ENCODE peak calls at places on chromosomes 11 and 22, in ten cellular contexts. One of them, this sample, is unnamed.

GRCh38 chr22:36056980-36057379 is 28.4 kb upstream of the RBFOX2 start:
- DNase-seq in uterus: no peak
- DNase-seq in OCI-LY7: no peak
- DNase-seq in adipocyte: no peak
- DNase-seq in fibroblast of lung: peak; percentile 50
- DNase-seq in Caco-2: no peak
- DNase-seq in astrocyte of the cerebellum: no peak
- DNase-seq in spleen: no peak
- DNase-seq in fibroblast of mammary gland: peak; percentile 60
- DNase-seq in breast epithelium: no peak
- DNase-seq in this sample: no peak

GRCh38 chr11:67024410-67024809 is 1.5 kb downstream of the SYT12 start:
- DNase-seq in OCI-LY7: peak; percentile 59
- DNase-seq in spleen: no peak
- DNase-seq in uterus: no peak
- DNase-seq in astrocyte of the cerebellum: no peak
- DNase-seq in fibroblast of mammary gland: no peak
- DNase-seq in fibroblast of lung: peak; percentile 30
- DNase-seq in adipocyte: no peak
- DNase-seq in Caco-2: no peak
- DNase-seq in breast epithelium: no peak
- DNase-seq in this sample: no peak

GRCh38 chr11:46327829-46328228 is 19.4 kb upstream of the DGKZ start:
- DNase-seq in adipocyte: no peak
- DNase-seq in OCI-LY7: no peak
- DNase-seq in uterus: no peak
- DNase-seq in astrocyte of the cerebellum: no peak
- DNase-seq in fibroblast of lung: no peak
- DNase-seq in fibroblast of mammary gland: no peak
- DNase-seq in spleen: no peak
- DNase-seq in Caco-2: no peak
- DNase-seq in breast epithelium: no peak
- DNase-seq in this sample: no peak

GRCh38 chr11:23310276-23310675 is 450.0 kb upstream of the CCDC179 start:
- DNase-seq in breast epithelium: no peak
- DNase-seq in OCI-LY7: no peak
- DNase-seq in spleen: no peak
- DNase-seq in astrocyte of the cerebellum: no peak
- DNase-seq in Caco-2: no peak
- DNase-seq in uterus: no peak
- DNase-seq in fibroblast of lung: peak; percentile 87
- DNase-seq in fibroblast of mammary gland: no peak
- DNase-seq in adipocyte: peak; percentile 39
- DNase-seq in this sample: no peak

GRCh38 chr11:43574949-43575915 is 105.3 kb upstream of the HSD17B12 start:
- DNase-seq in fibroblast of mammary gland: peak; percentile 77
- DNase-seq in adipocyte: peak; percentile 59
- DNase-seq in fibroblast of lung: peak; percentile 58
- DNase-seq in spleen: no peak
- DNase-seq in uterus: no peak
- DNase-seq in OCI-LY7: no peak
- DNase-seq in Caco-2: peak; percentile 32
- DNase-seq in astrocyte of the cerebellum: no peak
- DNase-seq in breast epithelium: no peak
- DNase-seq in this sample: no peak

GRCh38 chr11:76025068-76025467 is 181.2 kb downstream of the WNT11 start:
- DNase-seq in adipocyte: peak; percentile 77
- DNase-seq in Caco-2: no peak
- DNase-seq in spleen: no peak
- DNase-seq in breast epithelium: no peak
- DNase-seq in fibroblast of lung: peak; percentile 98
- DNase-seq in uterus: no peak
- DNase-seq in fibroblast of mammary gland: peak; percentile 84
- DNase-seq in OCI-LY7: no peak
- DNase-seq in astrocyte of the cerebellum: peak; percentile 94
- DNase-seq in this sample: no peak

GRCh38 chr11:80297808-80298460 is 857.1 kb upstream of the TENM4 start:
- DNase-seq in fibroblast of lung: peak; percentile 77
- DNase-seq in fibroblast of mammary gland: peak; percentile 25
- DNase-seq in astrocyte of the cerebellum: peak; percentile 58
- DNase-seq in adipocyte: peak; percentile 68
- DNase-seq in OCI-LY7: no peak
- DNase-seq in spleen: no peak
- DNase-seq in Caco-2: no peak
- DNase-seq in uterus: no peak
- DNase-seq in breast epithelium: no peak
- DNase-seq in this sample: no peak

GRCh38 chr11:113023228-113023627 is 62.0 kb downstream of the NCAM1 start:
- DNase-seq in astrocyte of the cerebellum: peak; percentile 26
- DNase-seq in adipocyte: no peak
- DNase-seq in breast epithelium: no peak
- DNase-seq in Caco-2: no peak
- DNase-seq in fibroblast of mammary gland: no peak
- DNase-seq in fibroblast of lung: peak; percentile 64
- DNase-seq in uterus: no peak
- DNase-seq in OCI-LY7: no peak
- DNase-seq in spleen: no peak
- DNase-seq in this sample: no peak

GRCh38 chr22:42343551-42344081 is 73.2 kb upstream of the TCF20 start:
- DNase-seq in astrocyte of the cerebellum: no peak
- DNase-seq in fibroblast of lung: peak; percentile 15
- DNase-seq in fibroblast of mammary gland: no peak
- DNase-seq in uterus: no peak
- DNase-seq in Caco-2: peak; percentile 42
- DNase-seq in adipocyte: peak; percentile 74
- DNase-seq in OCI-LY7: no peak
- DNase-seq in spleen: no peak
- DNase-seq in breast epithelium: no peak
- DNase-seq in this sample: no peak

GRCh38 chr11:102184269-102184987 is 74.2 kb downstream of the YAP1 start:
- DNase-seq in breast epithelium: no peak
- DNase-seq in Caco-2: no peak
- DNase-seq in uterus: no peak
- DNase-seq in adipocyte: no peak
- DNase-seq in fibroblast of lung: no peak
- DNase-seq in fibroblast of mammary gland: peak; percentile 76
- DNase-seq in spleen: no peak
- DNase-seq in astrocyte of the cerebellum: no peak
- DNase-seq in OCI-LY7: no peak
- DNase-seq in this sample: no peak

GRCh38 chr22:19070397-19071169 is 51.6 kb downstream of the DGCR2 start:
- DNase-seq in breast epithelium: no peak
- DNase-seq in Caco-2: no peak
- DNase-seq in spleen: no peak
- DNase-seq in fibroblast of mammary gland: no peak
- DNase-seq in uterus: no peak
- DNase-seq in astrocyte of the cerebellum: no peak
- DNase-seq in adipocyte: no peak
- DNase-seq in OCI-LY7: no peak
- DNase-seq in fibroblast of lung: no peak
- DNase-seq in this sample: peak; percentile 39

DNA sequence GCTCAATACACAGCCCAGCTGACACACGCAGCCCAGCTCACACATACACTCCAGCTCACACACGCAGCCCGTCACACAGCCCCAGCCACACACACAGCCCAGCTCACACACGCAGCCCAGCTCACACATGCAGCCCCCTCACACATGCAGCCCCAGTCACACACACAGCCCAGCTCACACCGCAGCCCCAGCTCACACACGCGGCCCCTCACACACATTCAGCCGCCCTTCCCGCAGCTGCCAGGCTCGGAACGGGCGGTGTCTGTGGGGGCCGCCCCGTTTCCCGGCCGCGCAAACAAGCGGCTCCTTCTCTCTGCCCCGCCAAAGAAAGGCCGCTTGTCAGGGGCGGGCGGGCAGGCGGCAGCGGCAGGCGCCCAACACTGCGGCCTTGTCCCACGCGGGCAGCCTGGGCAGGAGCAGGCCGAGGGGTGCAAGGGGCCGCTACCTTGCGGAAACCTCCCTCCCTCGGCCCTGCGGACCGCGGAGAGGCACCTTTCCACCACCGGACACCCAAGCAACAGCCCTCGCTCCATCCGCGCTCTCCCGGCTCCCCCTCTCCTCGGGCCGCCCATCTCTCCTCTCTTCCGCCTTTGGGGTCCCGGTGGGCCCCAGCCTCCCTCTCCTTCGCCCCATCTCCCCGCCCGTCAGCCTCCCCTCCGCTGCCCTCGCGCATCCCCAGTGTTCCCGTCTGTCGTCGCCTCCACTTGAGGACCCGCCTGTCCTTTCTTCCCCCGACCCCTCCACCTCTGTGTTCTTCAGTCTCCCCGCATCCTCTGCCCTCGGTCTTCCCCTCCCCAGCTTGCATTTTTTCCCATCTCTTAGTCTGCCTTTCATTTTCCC is 2.2 kb downstream of the PHLDB1 start:
- DNase-seq in adipocyte: peak; percentile 49
- DNase-seq in spleen: peak; percentile 78
- DNase-seq in OCI-LY7: no peak
- DNase-seq in fibroblast of mammary gland: no peak
- DNase-seq in fibroblast of lung: peak; percentile 50
- DNase-seq in astrocyte of the cerebellum: no peak
- DNase-seq in breast epithelium: no peak
- DNase-seq in uterus: peak; percentile 44
- DNase-seq in Caco-2: no peak
- DNase-seq in this sample: no peak
- H3K4me3 ChIP-seq in adipocyte: peak overlapping the region; percentile 88
- H3K4me3 ChIP-seq in spleen: peak overlapping the region; percentile 60
- H3K4me3 ChIP-seq in OCI-LY7: no peak overlapping the region
- H3K4me3 ChIP-seq in fibroblast of mammary gland: peak overlapping the region; percentile 90
- H3K4me3 ChIP-seq in fibroblast of lung: peak overlapping the region; percentile 45
- H3K4me3 ChIP-seq in astrocyte of the cerebellum: peak overlapping the region; percentile 10
- H3K4me3 ChIP-seq in breast epithelium: peak overlapping the region; percentile 78
- H3K4me3 ChIP-seq in uterus: peak overlapping the region; percentile 96
- H3K4me3 ChIP-seq in Caco-2: no peak overlapping the region
- H3K4me3 ChIP-seq in this sample: peak overlapping the region; percentile 85

GRCh38 chr11:120500414-120500936 is 11.1 kb upstream of the GRIK4 start:
- DNase-seq in fibroblast of mammary gland: peak; percentile 54
- DNase-seq in Caco-2: no peak
- DNase-seq in spleen: peak; percentile 61
- DNase-seq in astrocyte of the cerebellum: no peak
- DNase-seq in adipocyte: no peak
- DNase-seq in OCI-LY7: no peak
- DNase-seq in fibroblast of lung: peak; percentile 20
- DNase-seq in uterus: no peak
- DNase-seq in breast epithelium: no peak
- DNase-seq in this sample: peak; percentile 30
- H3K4me3 ChIP-seq in fibroblast of mammary gland: no peak overlapping the region
- H3K4me3 ChIP-seq in Caco-2: no peak overlapping the region
- H3K4me3 ChIP-seq in spleen: no peak overlapping the region
- H3K4me3 ChIP-seq in astrocyte of the cerebellum: no peak overlapping the region
- H3K4me3 ChIP-seq in adipocyte: peak overlapping the region; percentile 43
- H3K4me3 ChIP-seq in OCI-LY7: no peak overlapping the region
- H3K4me3 ChIP-seq in fibroblast of lung: no peak overlapping the region
- H3K4me3 ChIP-seq in uterus: no peak overlapping the region
- H3K4me3 ChIP-seq in breast epithelium: no peak overlapping the region
- H3K4me3 ChIP-seq in this sample: no peak overlapping the region

GRCh38 chr11:27717801-27718229 is 17.6 kb upstream of the BDNF start:
- DNase-seq in Caco-2: no peak
- DNase-seq in fibroblast of lung: peak; percentile 49
- DNase-seq in OCI-LY7: no peak
- DNase-seq in uterus: no peak
- DNase-seq in spleen: no peak
- DNase-seq in breast epithelium: no peak
- DNase-seq in astrocyte of the cerebellum: no peak
- DNase-seq in adipocyte: no peak
- DNase-seq in fibroblast of mammary gland: no peak
- DNase-seq in this sample: no peak
- H3K4me3 ChIP-seq in Caco-2: peak overlapping the region; percentile 51
- H3K4me3 ChIP-seq in fibroblast of lung: peak overlapping the region; percentile 73
- H3K4me3 ChIP-seq in OCI-LY7: no peak overlapping the region
- H3K4me3 ChIP-seq in uterus: no peak overlapping the region
- H3K4me3 ChIP-seq in spleen: no peak overlapping the region
- H3K4me3 ChIP-seq in breast epithelium: peak overlapping the region; percentile 36
- H3K4me3 ChIP-seq in astrocyte of the cerebellum: peak overlapping the region; percentile 72
- H3K4me3 ChIP-seq in adipocyte: peak overlapping the region; percentile 90
- H3K4me3 ChIP-seq in fibroblast of mammary gland: no peak overlapping the region
- H3K4me3 ChIP-seq in this sample: peak overlapping the region; percentile 57

GRCh38 chr11:62166371-62166770 is 23.6 kb upstream of the SCGB1D1 start:
- DNase-seq in Caco-2: no peak
- DNase-seq in breast epithelium: no peak
- DNase-seq in spleen: no peak
- DNase-seq in fibroblast of lung: no peak
- DNase-seq in adipocyte: no peak
- DNase-seq in uterus: no peak
- DNase-seq in fibroblast of mammary gland: no peak
- DNase-seq in astrocyte of the cerebellum: no peak
- DNase-seq in OCI-LY7: no peak
- DNase-seq in this sample: no peak

GRCh38 chr11:62169935-62170334 is 20.1 kb upstream of the SCGB1D1 start:
- DNase-seq in breast epithelium: no peak
- DNase-seq in adipocyte: no peak
- DNase-seq in OCI-LY7: no peak
- DNase-seq in Caco-2: no peak
- DNase-seq in spleen: no peak
- DNase-seq in fibroblast of lung: no peak
- DNase-seq in astrocyte of the cerebellum: no peak
- DNase-seq in fibroblast of mammary gland: no peak
- DNase-seq in uterus: no peak
- DNase-seq in this sample: no peak

GRCh38 chr11:62176766-62177165 is 13.2 kb upstream of the SCGB1D1 start:
- DNase-seq in uterus: no peak
- DNase-seq in Caco-2: no peak
- DNase-seq in spleen: no peak
- DNase-seq in fibroblast of mammary gland: no peak
- DNase-seq in fibroblast of lung: no peak
- DNase-seq in astrocyte of the cerebellum: no peak
- DNase-seq in breast epithelium: no peak
- DNase-seq in OCI-LY7: no peak
- DNase-seq in adipocyte: no peak
- DNase-seq in this sample: no peak

GRCh38 chr11:62169448-62169847 is 20.6 kb upstream of the SCGB1D1 start:
- DNase-seq in spleen: no peak
- DNase-seq in Caco-2: no peak
- DNase-seq in OCI-LY7: no peak
- DNase-seq in adipocyte: no peak
- DNase-seq in uterus: no peak
- DNase-seq in astrocyte of the cerebellum: no peak
- DNase-seq in fibroblast of mammary gland: no peak
- DNase-seq in breast epithelium: no peak
- DNase-seq in fibroblast of lung: no peak
- DNase-seq in this sample: no peak

GRCh38 chr11:62171261-62171723 is 18.7 kb upstream of the SCGB1D1 start:
- DNase-seq in uterus: peak; percentile 76
- DNase-seq in Caco-2: peak; percentile 80
- DNase-seq in breast epithelium: peak; percentile 76
- DNase-seq in adipocyte: peak; percentile 76
- DNase-seq in OCI-LY7: peak; percentile 88
- DNase-seq in fibroblast of mammary gland: peak; percentile 82
- DNase-seq in spleen: no peak
- DNase-seq in astrocyte of the cerebellum: peak; percentile 32
- DNase-seq in fibroblast of lung: peak; percentile 56
- DNase-seq in this sample: peak; percentile 87
- H3K4me3 ChIP-seq in uterus: no peak overlapping the region
- H3K4me3 ChIP-seq in Caco-2: no peak overlapping the region
- H3K4me3 ChIP-seq in breast epithelium: no peak overlapping the region
- H3K4me3 ChIP-seq in adipocyte: no peak overlapping the region
- H3K4me3 ChIP-seq in OCI-LY7: no peak overlapping the region
- H3K4me3 ChIP-seq in fibroblast of mammary gland: no peak overlapping the region
- H3K4me3 ChIP-seq in spleen: no peak overlapping the region
- H3K4me3 ChIP-seq in astrocyte of the cerebellum: no peak overlapping the region
- H3K4me3 ChIP-seq in fibroblast of lung: no peak overlapping the region
- H3K4me3 ChIP-seq in this sample: no peak overlapping the region

GRCh38 chr22:32864596-32864995 is 63.1 kb downstream of the TIMP3 start:
- DNase-seq in fibroblast of lung: no peak
- DNase-seq in fibroblast of mammary gland: no peak
- DNase-seq in astrocyte of the cerebellum: no peak
- DNase-seq in OCI-LY7: no peak
- DNase-seq in Caco-2: no peak
- DNase-seq in adipocyte: no peak
- DNase-seq in uterus: no peak
- DNase-seq in breast epithelium: no peak
- DNase-seq in spleen: no peak
- DNase-seq in this sample: no peak
- H3K4me3 ChIP-seq in fibroblast of lung: no peak overlapping the region
- H3K4me3 ChIP-seq in fibroblast of mammary gland: no peak overlapping the region
- H3K4me3 ChIP-seq in astrocyte of the cerebellum: no peak overlapping the region
- H3K4me3 ChIP-seq in OCI-LY7: no peak overlapping the region
- H3K4me3 ChIP-seq in Caco-2: no peak overlapping the region
- H3K4me3 ChIP-seq in adipocyte: no peak overlapping the region
- H3K4me3 ChIP-seq in uterus: no peak overlapping the region
- H3K4me3 ChIP-seq in breast epithelium: no peak overlapping the region
- H3K4me3 ChIP-seq in spleen: no peak overlapping the region
- H3K4me3 ChIP-seq in this sample: no peak overlapping the region